ENCODE peak calls at places on chromosomes 13 and 19, in six cellular contexts. A, R, V, B, F and T are unnamed samples.

GRCh38 chr13:27523345-27524073 is 73.1 kb upstream of the MTIF3 start:
- DNase-seq in A (no peak), R (no peak), V (no peak), B (no peak), F (no peak), T (no peak)

GRCh38 chr19:58519087-58519354 is 589 bp downstream of the ZBTB45 start:
- DNase-seq in A (peak), R (peak), V (peak), B (no peak), F (no peak), T (peak)

GRCh38 chr13:33953203-33953602 is 135.3 kb downstream of the RFC3 start:
- DNase-seq in A (peak), R (no peak), V (no peak), B (no peak), F (no peak), T (no peak)

GRCh38 chr13:97191615-97192014 is 30.5 kb upstream of the MBNL2 start:
- DNase-seq in A (no peak), R (no peak), V (no peak), B (no peak), F (no peak), T (no peak)

GRCh38 chr19:19459707-19460251 is 54.3 kb downstream of the GATAD2A start:
- DNase-seq in A (peak), R (no peak), V (no peak), B (no peak), F (no peak), T (no peak)

GRCh38 chr13:25168800-25169199 is 3.3 kb downstream of the AMER2 start:
- DNase-seq in A (no peak), R (no peak), V (no peak), B (no peak), F (no peak), T (no peak)

GRCh38 chr19:4115050-4115817 is 8.7 kb downstream of the MAP2K2 start:
- DNase-seq in A (no peak), R (no peak), V (no peak), B (peak), F (no peak), T (peak)

GRCh38 chr19:40596608-40597328 is 4.4 kb upstream of the LTBP4 start:
- DNase-seq in A (peak), R (peak), V (peak), B (no peak), F (peak), T (peak)

GRCh38 chr19:51417107-51417806 is at the start of gene SIGLEC10:
- DNase-seq in A (no peak), R (no peak), V (no peak), B (no peak), F (no peak), T (no peak)

GRCh38 chr19:17766543-17767131 is 15.4 kb downstream of the FCHO1 start:
- DNase-seq in A (peak), R (peak), V (peak), B (no peak), F (peak), T (no peak)

GRCh38 chr13:20431687-20432384 is 93.8 kb downstream of the CRYL1 start:
- DNase-seq in A (no peak), R (no peak), V (no peak), B (no peak), F (no peak), T (no peak)

GRCh38 chr13:113147206-113147605 is 11.2 kb upstream of the PROZ start:
- DNase-seq in A (no peak), R (no peak), V (no peak), B (no peak), F (no peak), T (no peak)

GRCh38 chr13:28537149-28537548 is 42.2 kb upstream of the FLT1 start:
- DNase-seq in A (no peak), R (no peak), V (no peak), B (no peak), F (no peak), T (no peak)

GRCh38 chr19:50147462-50148423 is 15.3 kb downstream of the IZUMO2 start:
- DNase-seq in A (peak), R (peak), V (peak), B (peak), F (peak), T (peak)
- TF ChIP-seq RAD21 in A (peak), R (peak), V (peak), B (peak), F (peak), T (peak)

DNA sequence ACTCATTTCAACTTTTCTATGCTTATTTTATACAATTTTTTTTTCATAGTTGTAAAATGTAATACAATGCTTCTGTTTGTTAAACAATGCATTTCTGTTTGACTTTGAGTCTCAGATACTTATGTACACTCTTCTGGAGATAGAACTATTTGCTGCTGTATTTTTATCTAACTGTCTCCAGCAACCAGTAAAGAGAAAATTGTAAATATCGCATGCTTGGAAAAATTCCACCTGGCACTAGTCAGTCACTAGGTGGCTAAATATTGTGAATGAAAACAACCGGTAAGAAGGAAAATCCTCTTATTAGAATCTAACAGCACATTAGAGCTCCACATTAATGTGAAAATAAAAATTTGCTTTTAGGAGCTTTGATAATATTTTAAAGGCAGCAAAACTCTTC is 876.5 kb downstream of the PCDH9 start:
- DNase-seq in A (no peak), R (no peak), V (no peak), B (no peak), F (no peak), T (no peak)
- TF ChIP-seq CTCF in A (no peak), R (no peak), V (no peak), B (no peak), F (no peak), T (no peak)

DNA sequence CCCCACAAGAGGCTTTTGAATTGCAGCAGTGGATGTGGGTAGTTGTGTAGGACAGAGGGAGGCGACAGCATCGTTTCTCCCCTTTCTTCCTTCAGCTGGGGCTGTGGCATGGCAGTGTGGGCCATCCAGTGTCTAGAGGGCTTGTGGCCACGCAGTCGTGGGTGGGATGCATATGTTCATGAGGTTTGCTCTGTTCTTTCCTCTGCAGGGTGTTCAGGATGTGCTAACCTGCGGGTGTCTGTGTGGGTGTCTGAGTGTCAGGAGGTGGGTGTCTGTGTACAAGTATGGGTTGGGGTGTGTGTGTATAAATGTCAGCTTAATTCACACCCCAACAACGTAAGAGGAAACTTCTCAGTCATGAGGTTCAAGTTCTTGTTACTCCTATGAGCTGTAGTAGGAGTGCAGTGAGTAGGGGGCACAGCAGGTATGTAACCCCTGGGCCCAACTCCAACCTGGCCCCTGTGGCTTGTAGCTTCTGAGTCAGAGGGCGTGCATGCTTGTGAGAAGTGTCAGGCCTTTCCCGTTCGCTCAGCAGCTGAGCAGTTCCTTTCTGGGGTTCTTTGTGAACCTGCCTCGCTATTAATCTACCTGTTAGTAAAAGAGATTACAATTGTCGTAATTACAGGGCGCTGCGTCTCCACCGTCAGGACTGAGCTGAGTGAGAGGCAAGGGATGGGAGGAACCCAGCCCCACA is 49.0 kb downstream of the NFIX start:
- DNase-seq in A (peak), R (no peak), V (no peak), B (no peak), F (no peak), T (no peak)
- TF ChIP-seq RAD21 in A (no peak), R (no peak), V (no peak), B (no peak), F (no peak), T (no peak)

GRCh38 chr19:54159352-54160181 is at the start of gene LENG1:
- DNase-seq in A (peak), R (peak), V (peak), B (peak), F (peak), T (peak)
- TF ChIP-seq CTCF in A (peak), R (no peak), V (peak), B (peak), F (no peak), T (peak)

DNA sequence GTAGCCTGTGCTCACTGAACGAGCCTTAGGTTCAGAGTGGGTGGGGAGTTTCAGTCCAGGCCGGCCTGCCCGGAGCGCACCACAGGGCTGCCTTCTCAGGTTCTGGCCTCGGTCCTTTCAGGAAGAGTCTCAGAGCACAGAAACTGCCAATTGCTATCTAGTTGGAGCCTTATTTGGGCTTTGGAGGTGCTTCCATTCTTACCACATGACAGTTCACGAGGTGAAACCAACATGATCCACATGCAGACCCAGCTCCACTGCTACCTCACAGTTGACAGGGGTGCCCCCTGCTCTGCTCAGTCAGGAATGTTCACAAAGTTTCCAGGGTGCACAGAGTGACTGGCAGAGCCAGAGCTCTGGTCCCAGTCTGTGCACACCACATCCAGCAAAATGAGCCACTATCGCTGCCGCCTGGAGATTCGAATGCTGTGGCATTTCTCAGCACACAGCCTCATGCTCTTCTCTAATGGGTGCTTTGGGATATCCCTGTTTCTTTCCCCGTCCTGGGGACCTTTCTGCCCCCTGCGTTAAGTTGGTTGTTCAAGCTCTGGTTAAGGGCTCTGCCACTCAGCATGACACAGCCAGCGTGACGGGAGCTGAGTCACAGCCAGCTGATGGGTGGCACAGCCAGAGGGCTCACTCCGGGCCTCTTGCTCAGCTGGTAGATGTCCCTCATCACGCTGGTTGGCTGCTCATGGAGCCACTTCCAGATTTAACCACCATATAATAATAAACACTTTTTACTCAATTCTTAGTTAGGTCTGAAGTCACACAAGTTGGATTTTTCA is 7.5 kb upstream of the SACS start:
- DNase-seq in A (peak), R (peak), V (no peak), B (no peak), F (no peak), T (no peak)
- TF ChIP-seq RAD21 in A (no peak), R (no peak), V (no peak), B (no peak), F (no peak), T (no peak)

GRCh38 chr19:46766569-46767317 is 20.5 kb upstream of the STRN4 start:
- DNase-seq in A (no peak), R (no peak), V (peak), B (no peak), F (no peak), T (peak)
- TF ChIP-seq CTCF in A (peak), R (peak), V (peak), B (peak), F (peak), T (peak)

GRCh38 chr19:5718032-5718578 is 1.8 kb downstream of the LONP1 start:
- DNase-seq in A (peak), R (no peak), V (no peak), B (no peak), F (no peak), T (no peak)
- TF ChIP-seq RAD21 in A (no peak), R (no peak), V (no peak), B (no peak), F (no peak), T (no peak)

GRCh38 chr13:39816936-39817335 is 161.5 kb downstream of the COG6 start:
- DNase-seq in A (no peak), R (no peak), V (no peak), B (no peak), F (no peak), T (no peak)

GRCh38 chr13:39818953-39819352 is 163.5 kb downstream of the COG6 start:
- DNase-seq in A (peak), R (no peak), V (no peak), B (no peak), F (no peak), T (no peak)

GRCh38 chr13:39811051-39811450 is 155.6 kb downstream of the COG6 start:
- DNase-seq in A (no peak), R (no peak), V (no peak), B (no peak), F (no peak), T (no peak)

GRCh38 chr13:39811696-39812095 is 156.2 kb downstream of the COG6 start:
- DNase-seq in A (no peak), R (no peak), V (no peak), B (no peak), F (no peak), T (no peak)

DNA sequence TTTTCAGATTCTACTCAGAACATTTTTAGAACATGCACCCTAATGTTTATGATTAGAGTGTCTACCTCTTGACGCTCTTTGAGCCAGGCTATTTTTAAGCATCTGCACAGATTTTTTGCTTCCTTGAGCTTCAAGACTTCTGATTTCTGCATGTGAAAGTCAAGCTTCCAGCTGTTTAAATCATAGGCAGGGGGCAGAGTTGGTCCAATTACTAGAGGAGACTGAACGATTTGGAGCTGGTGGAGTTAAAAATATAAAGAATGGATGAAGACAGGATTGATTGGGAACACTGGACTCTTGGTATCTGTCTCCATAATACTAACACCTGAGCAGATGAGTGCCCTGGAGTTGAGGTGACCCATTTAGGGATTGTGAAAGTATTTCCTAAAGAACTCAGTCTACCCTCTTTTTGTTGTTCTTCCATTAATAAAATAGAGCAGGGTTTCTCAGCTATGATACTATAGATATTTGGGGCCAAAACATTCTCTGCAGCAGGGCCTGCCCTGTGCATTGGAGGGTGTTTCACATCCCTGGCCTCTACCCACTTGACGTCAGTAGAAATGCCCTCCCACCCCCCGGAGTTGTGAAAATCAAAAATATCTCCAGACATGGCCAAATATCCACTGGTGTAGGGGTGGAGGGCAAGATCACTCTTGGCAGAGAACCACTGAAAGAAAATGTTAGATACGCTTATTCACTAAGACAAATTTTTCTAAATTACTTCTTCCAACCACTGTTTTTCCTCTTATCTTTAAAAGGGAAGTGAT is 160.1 kb downstream of the COG6 start:
- DNase-seq in A (no peak), R (no peak), V (no peak), B (no peak), F (no peak), T (no peak)
- TF ChIP-seq CTCF in A (no peak), R (no peak), V (no peak), B (no peak), F (no peak), T (no peak)

DNA sequence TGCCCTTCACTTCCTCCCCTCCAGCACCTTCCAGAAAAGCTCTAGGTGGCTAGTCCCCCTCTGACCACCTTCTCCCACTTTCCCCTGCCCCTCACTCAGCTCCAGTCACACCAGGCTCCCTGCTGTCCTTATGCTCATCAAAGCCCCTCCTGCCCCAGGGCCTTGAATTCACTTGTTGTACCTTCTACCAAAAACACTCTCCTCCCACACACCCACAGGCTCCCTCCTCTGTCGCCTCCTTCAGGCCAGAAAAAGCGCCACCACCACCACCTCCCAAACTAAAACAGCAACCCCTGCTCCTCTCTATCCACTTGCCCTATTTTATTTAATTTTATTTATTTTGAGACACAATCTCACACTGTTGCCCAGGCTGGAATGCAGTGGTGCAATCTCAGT is 4.8 kb upstream of the CEACAM16 start:
- DNase-seq in A (no peak), R (no peak), V (no peak), B (no peak), F (no peak), T (no peak)
- TF ChIP-seq RAD21 in A (no peak), R (no peak), V (no peak), B (peak), F (no peak), T (no peak)

DNA sequence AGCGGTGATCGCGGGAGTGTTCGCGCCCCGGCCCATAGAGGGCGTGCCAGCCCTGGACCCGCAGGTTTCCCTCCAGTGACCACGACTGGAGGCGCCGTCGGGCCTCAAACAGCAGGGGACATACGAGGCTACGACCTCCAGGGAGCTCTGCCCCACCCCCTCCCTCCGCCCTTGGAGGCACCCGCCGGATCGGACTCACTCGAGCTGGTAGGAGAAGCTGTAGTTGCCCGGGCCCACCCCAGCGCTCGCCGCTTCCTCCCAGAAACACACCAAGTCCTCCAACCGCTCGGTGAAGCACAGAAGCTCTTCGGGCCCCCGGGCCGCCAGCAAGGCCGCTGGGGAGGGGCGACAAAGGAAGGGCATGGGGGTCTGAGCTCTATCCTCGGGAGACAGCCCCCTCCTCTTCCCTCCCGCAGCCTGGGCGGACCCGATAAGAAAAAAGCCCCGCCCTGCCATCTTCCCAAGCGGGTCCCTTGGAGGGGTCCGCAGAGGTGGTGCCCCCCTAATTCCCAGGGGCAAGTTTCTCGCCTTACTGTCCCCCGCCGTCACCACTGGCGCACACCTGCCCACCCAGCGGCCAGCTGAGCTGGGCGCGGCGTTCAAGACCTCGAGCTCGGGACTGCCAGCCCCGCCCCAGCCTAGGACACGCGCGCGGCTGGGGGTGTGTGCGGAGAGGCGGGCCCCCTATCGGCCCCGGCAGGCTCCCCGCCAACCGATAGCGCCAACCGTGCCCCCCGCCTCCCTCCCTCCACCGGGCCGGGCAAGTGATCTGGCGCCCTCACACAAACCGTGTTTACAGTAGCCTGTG is 1.0 kb downstream of the EPOR start:
- DNase-seq in A (no peak), R (peak), V (peak), B (no peak), F (peak), T (peak)
- TF ChIP-seq CTCF in A (peak), R (peak), V (peak), B (peak), F (no peak), T (peak)